ENCODE peak calls at places on chromosomes 16 and 17, in seven cellular contexts. G, P, R, I, L, U and M are unnamed samples.

GRCh38 chr17:3691539-3692166 is 4.3 kb downstream of the P2RX5 start:
- DNase-seq in G (peak), P (no peak), R (peak), I (no peak), L (no peak), U (no peak), M (no peak)

GRCh38 chr16:939311-939710 is 31.5 kb downstream of the LMF1 start:
- DNase-seq in G (no peak), P (no peak), R (no peak), I (no peak), L (no peak), U (no peak), M (no peak)

GRCh38 chr17:63516910-63517824 is 6.0 kb upstream of the KCNH6 start:
- DNase-seq in G (no peak), P (peak), R (no peak), I (no peak), L (no peak), U (no peak), M (no peak)

GRCh38 chr17:2056221-2057129 is 1.6 kb downstream of the HIC1 start:
- DNase-seq in G (peak), P (peak), R (no peak), I (peak), L (peak), U (peak), M (no peak)

GRCh38 chr16:68646948-68647659 is 2.0 kb downstream of the CDH3 start:
- DNase-seq in G (no peak), P (no peak), R (no peak), I (no peak), L (no peak), U (no peak), M (no peak)

GRCh38 chr16:81610144-81610842 is 165.7 kb downstream of the CMIP start:
- DNase-seq in G (no peak), P (peak), R (peak), I (peak), L (peak), U (peak), M (no peak)

GRCh38 chr16:53154513-53154912 is 99.7 kb downstream of the CHD9 start:
- DNase-seq in G (peak), P (no peak), R (peak), I (no peak), L (no peak), U (no peak), M (no peak)

GRCh38 chr16:67176662-67177061 is 6.3 kb downstream of the NOL3 start:
- DNase-seq in G (no peak), P (no peak), R (no peak), I (peak), L (no peak), U (no peak), M (no peak)

GRCh38 chr17:1413281-1413791 is 13.3 kb upstream of the YWHAE start:
- DNase-seq in G (no peak), P (peak), R (no peak), I (peak), L (peak), U (peak), M (no peak)

GRCh38 chr17:83155128-83156081 is 76.0 kb downstream of the METRNL start:
- DNase-seq in G (no peak), P (peak), R (peak), I (peak), L (no peak), U (no peak), M (no peak)

GRCh38 chr16:84228321-84228838 is 11.4 kb downstream of the KCNG4 start:
- DNase-seq in G (peak), P (peak), R (peak), I (peak), L (peak), U (peak), M (no peak)

GRCh38 chr17:49910094-49910857 is 58.7 kb upstream of the DLX4 start:
- DNase-seq in G (peak), P (peak), R (no peak), I (no peak), L (no peak), U (no peak), M (no peak)

GRCh38 chr16:66287416-66287815 is 79.1 kb upstream of the CDH5 start:
- DNase-seq in G (no peak), P (no peak), R (peak), I (no peak), L (peak), U (no peak), M (no peak)

GRCh38 chr17:60971515-60972369 is 294.1 kb downstream of the BCAS3 start:
- DNase-seq in G (peak), P (peak), R (no peak), I (peak), L (no peak), U (peak), M (no peak)

GRCh38 chr16:83842755-83843507 is 35.2 kb downstream of the HSBP1 start:
- DNase-seq in G (no peak), P (no peak), R (peak), I (no peak), L (no peak), U (peak), M (no peak)

GRCh38 chr16:23026777-23027362 is 122.4 kb downstream of the USP31 start:
- DNase-seq in G (peak), P (peak), R (peak), I (no peak), L (no peak), U (no peak), M (no peak)

GRCh38 chr16:80618862-80619648 is 78.3 kb downstream of the DYNLRB2 start:
- DNase-seq in G (no peak), P (no peak), R (no peak), I (no peak), L (no peak), U (no peak), M (no peak)

GRCh38 chr16:65119905-65120341 is 1.9 kb downstream of the CDH11 start:
- DNase-seq in G (peak), P (peak), R (no peak), I (peak), L (no peak), U (no peak), M (no peak)

GRCh38 chr17:70184770-70185169 is 15.4 kb downstream of the KCNJ2 start:
- DNase-seq in G (no peak), P (peak), R (no peak), I (peak), L (no peak), U (no peak), M (no peak)

GRCh38 chr16:78607465-78607864 is 508.0 kb downstream of the WWOX start:
- DNase-seq in G (no peak), P (no peak), R (no peak), I (peak), L (no peak), U (no peak), M (no peak)

GRCh38 chr17:79154446-79154845 is 79.8 kb downstream of the ENGASE start:
- DNase-seq in G (no peak), P (no peak), R (no peak), I (no peak), L (peak), U (no peak), M (no peak)

GRCh38 chr16:80610489-80611156 is 69.8 kb downstream of the DYNLRB2 start:
- DNase-seq in G (no peak), P (peak), R (peak), I (no peak), L (no peak), U (no peak), M (no peak)

GRCh38 chr16:49478107-49478506 is 104.5 kb downstream of the C16orf78 start:
- DNase-seq in G (no peak), P (no peak), R (peak), I (no peak), L (peak), U (no peak), M (no peak)

GRCh38 chr16:1823821-1824220 is 2.8 kb downstream of the HAGH start:
- DNase-seq in G (peak), P (peak), R (no peak), I (peak), L (no peak), U (no peak), M (peak)

GRCh38 chr16:83031524-83031923 is 404.8 kb downstream of the CDH13 start:
- DNase-seq in G (no peak), P (no peak), R (no peak), I (no peak), L (peak), U (no peak), M (no peak)

GRCh38 chr16:85308585-85309540 is 196.6 kb upstream of the CIBAR2 start:
- DNase-seq in G (no peak), P (no peak), R (no peak), I (no peak), L (no peak), U (no peak), M (no peak)

GRCh38 chr17:7407483-7408231 is at the start of gene NLGN2:
- DNase-seq in G (peak), P (no peak), R (no peak), I (no peak), L (no peak), U (no peak), M (no peak)

GRCh38 chr16:57041182-57042156 is 50.9 kb upstream of the CPNE2 start:
- DNase-seq in G (no peak), P (no peak), R (no peak), I (peak), L (no peak), U (peak), M (no peak)

GRCh38 chr16:57044931-57045693 is 47.3 kb upstream of the CPNE2 start:
- DNase-seq in G (no peak), P (no peak), R (no peak), I (peak), L (no peak), U (no peak), M (no peak)

GRCh38 chr16:57039148-57039812 is 49.9 kb downstream of the NLRC5 start:
- DNase-seq in G (no peak), P (peak), R (no peak), I (peak), L (no peak), U (peak), M (no peak)

GRCh38 chr16:57043248-57043647 is 49.1 kb upstream of the CPNE2 start:
- DNase-seq in G (no peak), P (no peak), R (no peak), I (no peak), L (no peak), U (no peak), M (no peak)

GRCh38 chr16:57042157-57043111 is 49.9 kb upstream of the CPNE2 start:
- DNase-seq in G (no peak), P (peak), R (no peak), I (no peak), L (no peak), U (peak), M (no peak)
- TF ChIP-seq CTCF in G (no peak), P (no peak), R (no peak), I (no peak), L (no peak), U (no peak), M (no peak)

DNA sequence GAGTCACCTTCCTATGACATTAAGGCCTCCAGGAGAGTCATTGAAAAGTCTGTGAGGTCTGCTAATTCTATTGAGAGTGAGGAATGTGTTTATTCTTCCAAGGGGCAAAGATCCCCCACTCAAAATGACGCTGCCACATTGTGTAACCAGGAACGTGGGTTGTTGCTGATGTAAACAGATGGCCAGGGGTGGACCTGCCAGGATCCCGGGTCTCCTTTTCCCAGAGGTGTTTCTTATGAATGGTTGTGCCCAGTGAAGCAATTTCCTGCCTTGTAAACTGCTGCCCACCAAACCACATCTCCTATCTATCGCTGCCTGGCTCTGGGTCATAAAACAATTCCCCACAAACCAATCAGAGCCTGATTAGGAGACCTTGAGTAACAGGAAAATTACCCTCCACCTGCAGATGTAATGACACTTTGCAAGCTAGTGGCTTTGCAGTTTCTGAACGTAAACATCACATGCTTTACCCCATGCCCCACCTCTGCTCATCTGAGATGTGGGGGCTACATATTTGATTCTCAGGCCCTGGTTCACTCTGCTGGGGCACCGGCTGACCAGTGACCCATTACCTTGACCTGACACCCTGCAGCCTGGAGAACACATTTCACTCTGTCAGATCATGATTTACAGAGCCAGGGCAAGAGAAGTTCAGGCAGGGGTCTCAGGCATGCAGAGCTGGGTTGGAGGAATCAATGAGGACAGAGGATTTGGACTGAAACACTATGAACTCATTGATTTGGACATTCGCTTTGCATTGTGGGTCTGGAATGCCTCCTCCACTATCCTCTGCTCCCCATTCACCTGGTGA is 33.1 kb upstream of the DDX52 start:
- DNase-seq in G (no peak), P (no peak), R (no peak), I (no peak), L (no peak), U (peak), M (no peak)
- TF ChIP-seq CTCF in G (no peak), P (no peak), R (no peak), I (no peak), L (no peak), U (no peak), M (no peak)

GRCh38 chr16:88744839-88745521 is 38.7 kb downstream of the CTU2 start:
- DNase-seq in G (peak), P (no peak), R (no peak), I (no peak), L (no peak), U (no peak), M (no peak)

GRCh38 chr16:88749358-88749757 is 35.7 kb downstream of the PIEZO1 start:
- DNase-seq in G (no peak), P (no peak), R (no peak), I (no peak), L (no peak), U (no peak), M (no peak)

GRCh38 chr16:88748364-88748763 is 36.7 kb downstream of the PIEZO1 start:
- DNase-seq in G (no peak), P (no peak), R (no peak), I (no peak), L (no peak), U (no peak), M (no peak)

GRCh38 chr16:88746511-88746910 is 38.5 kb downstream of the PIEZO1 start:
- DNase-seq in G (no peak), P (no peak), R (no peak), I (peak), L (no peak), U (peak), M (no peak)

GRCh38 chr16:88747588-88748301 is 37.3 kb downstream of the PIEZO1 start:
- DNase-seq in G (peak), P (no peak), R (no peak), I (no peak), L (no peak), U (peak), M (no peak)
- TF ChIP-seq CTCF in G (peak), P (peak), R (no peak), I (no peak), L (peak), U (peak), M (peak)

GRCh38 chr16:2883027-2883846 is at the start of gene FLYWCH2:
- DNase-seq in G (peak), P (peak), R (peak), I (peak), L (peak), U (peak), M (peak)
- TF ChIP-seq CTCF in G (peak), P (peak), R (no peak), I (no peak), L (no peak), U (no peak), M (no peak)

GRCh38 chr16:3457434-3458252 is 14.2 kb downstream of the NAA60 start:
- DNase-seq in G (peak), P (peak), R (peak), I (peak), L (peak), U (peak), M (peak)
- TF ChIP-seq CTCF in G (peak), P (peak), R (no peak), I (peak), L (peak), U (peak), M (peak)

GRCh38 chr17:77146882-77147281 is 6.1 kb downstream of the SEC14L1 start:
- DNase-seq in G (peak), P (no peak), R (no peak), I (no peak), L (peak), U (peak), M (no peak)
- TF ChIP-seq CTCF in G (no peak), P (no peak), R (no peak), I (no peak), L (no peak), U (no peak), M (no peak)

GRCh38 chr17:55441544-55441943 is 19.9 kb upstream of the MMD start:
- DNase-seq in G (no peak), P (no peak), R (no peak), I (no peak), L (no peak), U (no peak), M (no peak)
- TF ChIP-seq CTCF in G (no peak), P (no peak), R (no peak), I (no peak), L (no peak), U (no peak), M (no peak)

GRCh38 chr17:17877548-17878358 is 41.0 kb upstream of the SREBF1 start:
- DNase-seq in G (peak), P (peak), R (peak), I (peak), L (peak), U (peak), M (no peak)
- TF ChIP-seq CTCF in G (no peak), P (no peak), R (no peak), I (no peak), L (no peak), U (no peak), M (no peak)

GRCh38 chr17:45663772-45664171 is 120.3 kb upstream of the CRHR1 start:
- DNase-seq in G (no peak), P (no peak), R (no peak), I (no peak), L (no peak), U (no peak), M (no peak)
- TF ChIP-seq CTCF in G (no peak), P (no peak), R (no peak), I (no peak), L (no peak), U (no peak), M (no peak)

GRCh38 chr17:28849281-28849680 is 5.5 kb upstream of the ERAL1 start:
- DNase-seq in G (peak), P (peak), R (no peak), I (peak), L (no peak), U (no peak), M (no peak)
- TF ChIP-seq CTCF in G (peak), P (no peak), R (no peak), I (no peak), L (no peak), U (no peak), M (peak)